ENCODE peak calls at places on chromosomes 2 and 18, in nine cellular contexts. G, Z, L, M, E, B, F, O and Q are unnamed samples.

GRCh38 chr2:26298638-26299393 is 47.1 kb upstream of the SELENOI start:
- DNase-seq in G (no peak), Z (no peak), L (no peak), M (no peak), E (peak; percentile 70), B (peak; percentile 48), F (peak; percentile 34), O (peak; percentile 62), Q (no peak)

GRCh38 chr18:59517446-59518171 is 158.5 kb upstream of the LMAN1 start:
- DNase-seq in G (no peak), Z (peak; percentile 6), L (no peak), M (no peak), E (no peak), B (peak; percentile 33), F (no peak), O (no peak), Q (no peak)

GRCh38 chr2:235201796-235202195 is 250.0 kb downstream of the SH3BP4 start:
- DNase-seq in G (peak; percentile 83), Z (peak; percentile 1), L (no peak), M (no peak), E (no peak), B (no peak), F (no peak), O (no peak), Q (no peak)

GRCh38 chr18:10755855-10756254 is 230.0 kb downstream of the NAPG start:
- DNase-seq in G (no peak), Z (no peak), L (no peak), M (no peak), E (no peak), B (no peak), F (no peak), O (no peak), Q (no peak)

GRCh38 chr2:241031436-241032165 is 33.2 kb downstream of the SNED1 start:
- DNase-seq in G (no peak), Z (no peak), L (no peak), M (no peak), E (no peak), B (no peak), F (no peak), O (no peak), Q (no peak)

GRCh38 chr18:6546229-6546628 is 131.5 kb upstream of the L3MBTL4 start:
- DNase-seq in G (no peak), Z (no peak), L (no peak), M (no peak), E (peak; percentile 32), B (no peak), F (no peak), O (peak; percentile 43), Q (peak; percentile 5)

GRCh38 chr18:21100141-21100540 is 11.5 kb downstream of the ROCK1 start:
- DNase-seq in G (no peak), Z (no peak), L (no peak), M (no peak), E (no peak), B (peak; percentile 31), F (no peak), O (peak; percentile 31), Q (no peak)

GRCh38 chr2:32711219-32711618 is 83.4 kb downstream of the TTC27 start:
- DNase-seq in G (no peak), Z (no peak), L (no peak), M (peak; percentile 53), E (peak; percentile 23), B (peak; percentile 93), F (no peak), O (peak; percentile 95), Q (no peak)

GRCh38 chr18:28183418-28184078 is 6.6 kb upstream of the CDH2 start:
- DNase-seq in G (no peak), Z (peak; percentile 18), L (peak; percentile 87), M (no peak), E (peak; percentile 13), B (peak; percentile 46), F (no peak), O (no peak), Q (peak; percentile 62)

GRCh38 chr2:10830203-10830602 is 17.6 kb upstream of the PDIA6 start:
- DNase-seq in G (no peak), Z (no peak), L (no peak), M (no peak), E (no peak), B (no peak), F (peak; percentile 46), O (no peak), Q (no peak)

GRCh38 chr2:121608367-121608766 is 40.9 kb downstream of the CLASP1 start:
- DNase-seq in G (no peak), Z (no peak), L (no peak), M (no peak), E (no peak), B (peak; percentile 11), F (no peak), O (peak; percentile 81), Q (no peak)

GRCh38 chr2:144078802-144079386 is 441.0 kb downstream of the ZEB2 start:
- DNase-seq in G (no peak), Z (no peak), L (no peak), M (no peak), E (no peak), B (no peak), F (no peak), O (no peak), Q (no peak)

GRCh38 chr2:108492364-108492763 is 41.9 kb upstream of the LIMS1 start:
- DNase-seq in G (no peak), Z (peak; percentile 30), L (peak; percentile 35), M (peak; percentile 70), E (peak; percentile 63), B (peak; percentile 94), F (no peak), O (peak; percentile 95), Q (peak; percentile 76)

GRCh38 chr2:207792244-207792785 is 22.6 kb upstream of the FZD5 start:
- DNase-seq in G (no peak), Z (peak; percentile 54), L (no peak), M (no peak), E (peak; percentile 33), B (peak; percentile 66), F (no peak), O (peak; percentile 39), Q (no peak)

GRCh38 chr2:154978244-154978643 is 279.7 kb downstream of the KCNJ3 start:
- DNase-seq in G (no peak), Z (no peak), L (peak; percentile 9), M (no peak), E (no peak), B (no peak), F (no peak), O (no peak), Q (no peak)

GRCh38 chr2:172082105-172082943 is 3.0 kb upstream of the DLX1 start:
- DNase-seq in G (no peak), Z (no peak), L (no peak), M (no peak), E (no peak), B (no peak), F (no peak), O (no peak), Q (no peak)

GRCh38 chr2:161418715-161419337 is 2.7 kb downstream of the TBR1 start:
- DNase-seq in G (no peak), Z (peak; percentile 50), L (no peak), M (no peak), E (no peak), B (peak; percentile 10), F (peak; percentile 44), O (peak; percentile 20), Q (no peak)

GRCh38 chr18:49094136-49094535 is 143.4 kb upstream of the SMAD7 start:
- DNase-seq in G (no peak), Z (no peak), L (no peak), M (no peak), E (no peak), B (peak; percentile 58), F (no peak), O (peak; percentile 67), Q (no peak)

GRCh38 chr2:36800381-36800780 is 103.9 kb downstream of the VIT start:
- DNase-seq in G (no peak), Z (no peak), L (no peak), M (no peak), E (no peak), B (no peak), F (no peak), O (no peak), Q (no peak)

GRCh38 chr2:225103737-225104141 is 61.5 kb upstream of the DOCK10 start:
- DNase-seq in G (no peak), Z (no peak), L (peak; percentile 76), M (no peak), E (no peak), B (peak; percentile 73), F (no peak), O (peak; percentile 34), Q (peak; percentile 54)

GRCh38 chr18:10353791-10354190 is 100.6 kb upstream of the APCDD1 start:
- DNase-seq in G (peak; percentile 22), Z (no peak), L (peak; percentile 79), M (peak; percentile 55), E (no peak), B (peak; percentile 95), F (no peak), O (peak; percentile 78), Q (peak; percentile 50)

GRCh38 chr2:148640767-148641166 is 3.8 kb upstream of the EPC2 start:
- DNase-seq in G (no peak), Z (no peak), L (no peak), M (no peak), E (peak; percentile 31), B (peak; percentile 25), F (no peak), O (peak; percentile 46), Q (peak; percentile 24)
- TF ChIP-seq CTCF in G (no peak), Z (peak; percentile 15), L (peak; percentile 39), M (peak; percentile 36), E (peak; percentile 24), B (peak; percentile 24), F (no peak), O (no peak), Q (peak; percentile 49)

GRCh38 chr18:57437782-57438668 is 2.9 kb downstream of the ONECUT2 start:
- DNase-seq in G (no peak), Z (peak; percentile 73), L (no peak), M (no peak), E (peak; percentile 49), B (peak; percentile 26), F (peak; percentile 71), O (peak; percentile 15), Q (peak; percentile 10)
- H3K4me3 ChIP-seq in G (peak overlapping the region; percentile 11), Z (peak overlapping the region; percentile 50), L (no peak overlapping the region), M (no peak overlapping the region), E (no peak overlapping the region), B (no peak overlapping the region), F (no peak overlapping the region), O (no peak overlapping the region), Q (peak overlapping the region; percentile 24)

GRCh38 chr2:197873293-197873701 is 68.9 kb downstream of the PLCL1 start:
- DNase-seq in G (no peak), Z (peak; percentile 18), L (peak; percentile 20), M (peak; percentile 32), E (no peak), B (peak; percentile 83), F (no peak), O (peak; percentile 68), Q (peak; percentile 18)
- TF ChIP-seq CTCF in G (no peak), Z (no peak), L (no peak), M (peak; percentile 28), E (no peak), B (no peak), F (no peak), O (no peak), Q (peak; percentile 12)

DNA sequence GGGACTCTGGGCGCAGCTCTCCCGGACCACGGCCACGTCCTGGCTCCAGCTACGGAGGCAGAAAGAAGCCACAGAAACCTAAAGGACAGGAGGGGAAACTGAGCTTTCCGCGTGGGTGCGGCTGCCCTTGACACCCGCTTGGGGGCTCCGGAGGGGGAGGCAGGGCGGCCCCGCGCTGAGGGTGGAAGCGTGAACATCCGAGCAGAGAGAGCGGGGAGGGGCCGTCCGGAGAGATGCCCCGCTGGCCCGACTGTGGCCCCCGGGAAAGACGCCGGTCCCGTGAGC is 80.5 kb downstream of the GFPT1 start:
- DNase-seq in G (no peak), Z (no peak), L (no peak), M (no peak), E (no peak), B (no peak), F (no peak), O (no peak), Q (no peak)
- H3K4me3 ChIP-seq in G (peak overlapping the region; percentile 60), Z (peak overlapping the region; percentile 6), L (peak overlapping the region; percentile 48), M (peak overlapping the region; percentile 56), E (peak overlapping the region; percentile 80), B (peak overlapping the region; percentile 35), F (no peak overlapping the region), O (peak overlapping the region; percentile 61), Q (peak overlapping the region; percentile 66)